ENCODE peak calls at places on chromosomes 11 and 22, in seven cellular contexts. One of them, this sample, is unnamed.

GRCh38 chr11:1825785-1826451 is 8.9 kb upstream of the SYT8 start:
- DNase-seq in trophoblast cell: no peak
- DNase-seq in skeletal muscle cell: no peak
- DNase-seq in tibial artery: peak; percentile 67
- DNase-seq in stimulated activated CD4-positive, alpha-beta T cell treated with anti-CD3 and anti-CD28 coated beads, Interleukin-1b, Interleukin-23, amount 100 ng/mL, for 4 hours: no peak
- DNase-seq in activated T-helper 1 cell treated with anti-CD3 and anti-CD28 coated beads, Interleukin-12 subunit alpha, Interleukin-12 subunit beta, Interleukin-2, Interleukin-4 antibody, amounts not matched to agents 30 ng/mL and 10 ng/mL and 1 ng/mL, durations not matched to agents 14 hours and 24 hours and 36 hours: no peak
- DNase-seq in NCI-H460: no peak
- DNase-seq in this sample: no peak

GRCh38 chr11:82790723-82791487 is 57.2 kb upstream of the FAM181B start:
- DNase-seq in trophoblast cell: no peak
- DNase-seq in skeletal muscle cell: peak; percentile 4
- DNase-seq in tibial artery: no peak
- DNase-seq in stimulated activated CD4-positive, alpha-beta T cell treated with anti-CD3 and anti-CD28 coated beads, Interleukin-1b, Interleukin-23, amount 100 ng/mL, for 4 hours: no peak
- DNase-seq in activated T-helper 1 cell treated with anti-CD3 and anti-CD28 coated beads, Interleukin-12 subunit alpha, Interleukin-12 subunit beta, Interleukin-2, Interleukin-4 antibody, amounts not matched to agents 30 ng/mL and 10 ng/mL and 1 ng/mL, durations not matched to agents 14 hours and 24 hours and 36 hours: no peak
- DNase-seq in NCI-H460: no peak
- DNase-seq in this sample: no peak

GRCh38 chr22:27810566-27810965 is 9.0 kb upstream of the MN1 start:
- DNase-seq in trophoblast cell: no peak
- DNase-seq in skeletal muscle cell: peak; percentile 33
- DNase-seq in tibial artery: peak; percentile 95
- DNase-seq in stimulated activated CD4-positive, alpha-beta T cell treated with anti-CD3 and anti-CD28 coated beads, Interleukin-1b, Interleukin-23, amount 100 ng/mL, for 4 hours: no peak
- DNase-seq in activated T-helper 1 cell treated with anti-CD3 and anti-CD28 coated beads, Interleukin-12 subunit alpha, Interleukin-12 subunit beta, Interleukin-2, Interleukin-4 antibody, amounts not matched to agents 30 ng/mL and 10 ng/mL and 1 ng/mL, durations not matched to agents 14 hours and 24 hours and 36 hours: no peak
- DNase-seq in NCI-H460: no peak
- DNase-seq in this sample: no peak

GRCh38 chr22:38114484-38115398 is 4.3 kb upstream of the BAIAP2L2 start:
- DNase-seq in trophoblast cell: peak; percentile 84
- DNase-seq in skeletal muscle cell: peak; percentile 45
- DNase-seq in tibial artery: peak; percentile 88
- DNase-seq in stimulated activated CD4-positive, alpha-beta T cell treated with anti-CD3 and anti-CD28 coated beads, Interleukin-1b, Interleukin-23, amount 100 ng/mL, for 4 hours: peak; percentile 74
- DNase-seq in activated T-helper 1 cell treated with anti-CD3 and anti-CD28 coated beads, Interleukin-12 subunit alpha, Interleukin-12 subunit beta, Interleukin-2, Interleukin-4 antibody, amounts not matched to agents 30 ng/mL and 10 ng/mL and 1 ng/mL, durations not matched to agents 14 hours and 24 hours and 36 hours: peak; percentile 67
- DNase-seq in NCI-H460: peak; percentile 23
- DNase-seq in this sample: peak; percentile 55

GRCh38 chr11:66743271-66743968 is 14.4 kb upstream of the SPTBN2 start:
- DNase-seq in trophoblast cell: no peak
- DNase-seq in skeletal muscle cell: no peak
- DNase-seq in tibial artery: no peak
- DNase-seq in stimulated activated CD4-positive, alpha-beta T cell treated with anti-CD3 and anti-CD28 coated beads, Interleukin-1b, Interleukin-23, amount 100 ng/mL, for 4 hours: no peak
- DNase-seq in activated T-helper 1 cell treated with anti-CD3 and anti-CD28 coated beads, Interleukin-12 subunit alpha, Interleukin-12 subunit beta, Interleukin-2, Interleukin-4 antibody, amounts not matched to agents 30 ng/mL and 10 ng/mL and 1 ng/mL, durations not matched to agents 14 hours and 24 hours and 36 hours: no peak
- DNase-seq in NCI-H460: no peak
- DNase-seq in this sample: no peak

GRCh38 chr22:27270818-27271510 is 530.6 kb downstream of the MN1 start:
- DNase-seq in trophoblast cell: no peak
- DNase-seq in skeletal muscle cell: no peak
- DNase-seq in tibial artery: no peak
- DNase-seq in stimulated activated CD4-positive, alpha-beta T cell treated with anti-CD3 and anti-CD28 coated beads, Interleukin-1b, Interleukin-23, amount 100 ng/mL, for 4 hours: no peak
- DNase-seq in activated T-helper 1 cell treated with anti-CD3 and anti-CD28 coated beads, Interleukin-12 subunit alpha, Interleukin-12 subunit beta, Interleukin-2, Interleukin-4 antibody, amounts not matched to agents 30 ng/mL and 10 ng/mL and 1 ng/mL, durations not matched to agents 14 hours and 24 hours and 36 hours: no peak
- DNase-seq in NCI-H460: no peak
- DNase-seq in this sample: no peak

GRCh38 chr11:1750481-1750839 is at the start of gene IFITM10:
- DNase-seq in trophoblast cell: no peak
- DNase-seq in skeletal muscle cell: no peak
- DNase-seq in tibial artery: peak; percentile 85
- DNase-seq in stimulated activated CD4-positive, alpha-beta T cell treated with anti-CD3 and anti-CD28 coated beads, Interleukin-1b, Interleukin-23, amount 100 ng/mL, for 4 hours: no peak
- DNase-seq in activated T-helper 1 cell treated with anti-CD3 and anti-CD28 coated beads, Interleukin-12 subunit alpha, Interleukin-12 subunit beta, Interleukin-2, Interleukin-4 antibody, amounts not matched to agents 30 ng/mL and 10 ng/mL and 1 ng/mL, durations not matched to agents 14 hours and 24 hours and 36 hours: no peak
- DNase-seq in NCI-H460: no peak
- DNase-seq in this sample: no peak

GRCh38 chr11:17978553-17979287 is 34.1 kb downstream of the SERGEF start:
- DNase-seq in trophoblast cell: peak; percentile 55
- DNase-seq in skeletal muscle cell: no peak
- DNase-seq in tibial artery: no peak
- DNase-seq in stimulated activated CD4-positive, alpha-beta T cell treated with anti-CD3 and anti-CD28 coated beads, Interleukin-1b, Interleukin-23, amount 100 ng/mL, for 4 hours: no peak
- DNase-seq in activated T-helper 1 cell treated with anti-CD3 and anti-CD28 coated beads, Interleukin-12 subunit alpha, Interleukin-12 subunit beta, Interleukin-2, Interleukin-4 antibody, amounts not matched to agents 30 ng/mL and 10 ng/mL and 1 ng/mL, durations not matched to agents 14 hours and 24 hours and 36 hours: no peak
- DNase-seq in NCI-H460: peak; percentile 28
- DNase-seq in this sample: no peak

GRCh38 chr11:117930668-117931330 is 1.6 kb upstream of the TMPRSS13 start:
- DNase-seq in trophoblast cell: no peak
- DNase-seq in skeletal muscle cell: no peak
- DNase-seq in tibial artery: peak; percentile 35
- DNase-seq in stimulated activated CD4-positive, alpha-beta T cell treated with anti-CD3 and anti-CD28 coated beads, Interleukin-1b, Interleukin-23, amount 100 ng/mL, for 4 hours: no peak
- DNase-seq in activated T-helper 1 cell treated with anti-CD3 and anti-CD28 coated beads, Interleukin-12 subunit alpha, Interleukin-12 subunit beta, Interleukin-2, Interleukin-4 antibody, amounts not matched to agents 30 ng/mL and 10 ng/mL and 1 ng/mL, durations not matched to agents 14 hours and 24 hours and 36 hours: no peak
- DNase-seq in NCI-H460: no peak
- DNase-seq in this sample: no peak

GRCh38 chr11:115591380-115591779 is 87.2 kb upstream of the CADM1 start:
- DNase-seq in trophoblast cell: no peak
- DNase-seq in skeletal muscle cell: no peak
- DNase-seq in tibial artery: no peak
- DNase-seq in stimulated activated CD4-positive, alpha-beta T cell treated with anti-CD3 and anti-CD28 coated beads, Interleukin-1b, Interleukin-23, amount 100 ng/mL, for 4 hours: no peak
- DNase-seq in activated T-helper 1 cell treated with anti-CD3 and anti-CD28 coated beads, Interleukin-12 subunit alpha, Interleukin-12 subunit beta, Interleukin-2, Interleukin-4 antibody, amounts not matched to agents 30 ng/mL and 10 ng/mL and 1 ng/mL, durations not matched to agents 14 hours and 24 hours and 36 hours: no peak
- DNase-seq in NCI-H460: no peak
- DNase-seq in this sample: no peak

GRCh38 chr22:49699476-49699875 is 128.2 kb downstream of the BRD1 start:
- DNase-seq in trophoblast cell: no peak
- DNase-seq in skeletal muscle cell: no peak
- DNase-seq in tibial artery: peak; percentile 59
- DNase-seq in stimulated activated CD4-positive, alpha-beta T cell treated with anti-CD3 and anti-CD28 coated beads, Interleukin-1b, Interleukin-23, amount 100 ng/mL, for 4 hours: no peak
- DNase-seq in activated T-helper 1 cell treated with anti-CD3 and anti-CD28 coated beads, Interleukin-12 subunit alpha, Interleukin-12 subunit beta, Interleukin-2, Interleukin-4 antibody, amounts not matched to agents 30 ng/mL and 10 ng/mL and 1 ng/mL, durations not matched to agents 14 hours and 24 hours and 36 hours: no peak
- DNase-seq in NCI-H460: no peak
- DNase-seq in this sample: no peak

GRCh38 chr11:72831521-72832300 is 17.5 kb downstream of the ATG16L2 start:
- DNase-seq in trophoblast cell: peak; percentile 79
- DNase-seq in skeletal muscle cell: no peak
- DNase-seq in tibial artery: peak; percentile 94
- DNase-seq in stimulated activated CD4-positive, alpha-beta T cell treated with anti-CD3 and anti-CD28 coated beads, Interleukin-1b, Interleukin-23, amount 100 ng/mL, for 4 hours: peak; percentile 43
- DNase-seq in activated T-helper 1 cell treated with anti-CD3 and anti-CD28 coated beads, Interleukin-12 subunit alpha, Interleukin-12 subunit beta, Interleukin-2, Interleukin-4 antibody, amounts not matched to agents 30 ng/mL and 10 ng/mL and 1 ng/mL, durations not matched to agents 14 hours and 24 hours and 36 hours: no peak
- DNase-seq in NCI-H460: peak; percentile 73
- DNase-seq in this sample: peak; percentile 73

GRCh38 chr11:61815790-61816735 is 740 bp downstream of the FADS1 start:
- DNase-seq in trophoblast cell: peak; percentile 81
- DNase-seq in skeletal muscle cell: no peak
- DNase-seq in tibial artery: peak; percentile 89
- DNase-seq in stimulated activated CD4-positive, alpha-beta T cell treated with anti-CD3 and anti-CD28 coated beads, Interleukin-1b, Interleukin-23, amount 100 ng/mL, for 4 hours: peak; percentile 42
- DNase-seq in activated T-helper 1 cell treated with anti-CD3 and anti-CD28 coated beads, Interleukin-12 subunit alpha, Interleukin-12 subunit beta, Interleukin-2, Interleukin-4 antibody, amounts not matched to agents 30 ng/mL and 10 ng/mL and 1 ng/mL, durations not matched to agents 14 hours and 24 hours and 36 hours: peak; percentile 58
- DNase-seq in NCI-H460: no peak
- DNase-seq in this sample: peak; percentile 72

GRCh38 chr11:122077459-122077858 is 38.6 kb downstream of the BLID start:
- DNase-seq in trophoblast cell: no peak
- DNase-seq in skeletal muscle cell: no peak
- DNase-seq in tibial artery: no peak
- DNase-seq in stimulated activated CD4-positive, alpha-beta T cell treated with anti-CD3 and anti-CD28 coated beads, Interleukin-1b, Interleukin-23, amount 100 ng/mL, for 4 hours: no peak
- DNase-seq in activated T-helper 1 cell treated with anti-CD3 and anti-CD28 coated beads, Interleukin-12 subunit alpha, Interleukin-12 subunit beta, Interleukin-2, Interleukin-4 antibody, amounts not matched to agents 30 ng/mL and 10 ng/mL and 1 ng/mL, durations not matched to agents 14 hours and 24 hours and 36 hours: no peak
- DNase-seq in NCI-H460: no peak
- DNase-seq in this sample: no peak

GRCh38 chr11:46918778-46919513 is 596 bp upstream of the LRP4 start:
- DNase-seq in trophoblast cell: no peak
- DNase-seq in skeletal muscle cell: no peak
- DNase-seq in tibial artery: no peak
- DNase-seq in stimulated activated CD4-positive, alpha-beta T cell treated with anti-CD3 and anti-CD28 coated beads, Interleukin-1b, Interleukin-23, amount 100 ng/mL, for 4 hours: no peak
- DNase-seq in activated T-helper 1 cell treated with anti-CD3 and anti-CD28 coated beads, Interleukin-12 subunit alpha, Interleukin-12 subunit beta, Interleukin-2, Interleukin-4 antibody, amounts not matched to agents 30 ng/mL and 10 ng/mL and 1 ng/mL, durations not matched to agents 14 hours and 24 hours and 36 hours: no peak
- DNase-seq in NCI-H460: no peak
- DNase-seq in this sample: no peak

GRCh38 chr11:1153951-1154487 is 3.7 kb upstream of the MUC5AC start:
- DNase-seq in trophoblast cell: peak; percentile 93
- DNase-seq in skeletal muscle cell: peak; percentile 33
- DNase-seq in tibial artery: peak; percentile 77
- DNase-seq in stimulated activated CD4-positive, alpha-beta T cell treated with anti-CD3 and anti-CD28 coated beads, Interleukin-1b, Interleukin-23, amount 100 ng/mL, for 4 hours: no peak
- DNase-seq in activated T-helper 1 cell treated with anti-CD3 and anti-CD28 coated beads, Interleukin-12 subunit alpha, Interleukin-12 subunit beta, Interleukin-2, Interleukin-4 antibody, amounts not matched to agents 30 ng/mL and 10 ng/mL and 1 ng/mL, durations not matched to agents 14 hours and 24 hours and 36 hours: no peak
- DNase-seq in NCI-H460: peak; percentile 78
- DNase-seq in this sample: no peak

GRCh38 chr22:39520874-39521857 is 804 bp downstream of the ATF4 start:
- DNase-seq in trophoblast cell: peak; percentile 57
- DNase-seq in skeletal muscle cell: no peak
- DNase-seq in tibial artery: peak; percentile 94
- DNase-seq in stimulated activated CD4-positive, alpha-beta T cell treated with anti-CD3 and anti-CD28 coated beads, Interleukin-1b, Interleukin-23, amount 100 ng/mL, for 4 hours: peak; percentile 46
- DNase-seq in activated T-helper 1 cell treated with anti-CD3 and anti-CD28 coated beads, Interleukin-12 subunit alpha, Interleukin-12 subunit beta, Interleukin-2, Interleukin-4 antibody, amounts not matched to agents 30 ng/mL and 10 ng/mL and 1 ng/mL, durations not matched to agents 14 hours and 24 hours and 36 hours: peak; percentile 68
- DNase-seq in NCI-H460: peak; percentile 46
- DNase-seq in this sample: peak; percentile 65

GRCh38 chr11:16223558-16223957 is 132.8 kb downstream of the SOX6 start:
- DNase-seq in trophoblast cell: no peak
- DNase-seq in skeletal muscle cell: no peak
- DNase-seq in tibial artery: no peak
- DNase-seq in stimulated activated CD4-positive, alpha-beta T cell treated with anti-CD3 and anti-CD28 coated beads, Interleukin-1b, Interleukin-23, amount 100 ng/mL, for 4 hours: no peak
- DNase-seq in activated T-helper 1 cell treated with anti-CD3 and anti-CD28 coated beads, Interleukin-12 subunit alpha, Interleukin-12 subunit beta, Interleukin-2, Interleukin-4 antibody, amounts not matched to agents 30 ng/mL and 10 ng/mL and 1 ng/mL, durations not matched to agents 14 hours and 24 hours and 36 hours: no peak
- DNase-seq in NCI-H460: no peak
- DNase-seq in this sample: no peak